ENCODE peak calls at places on chromosome 4, in six cellular contexts. M, V, T, L, K and N are unnamed samples.

GRCh38 chr4:125368684-125369083 is 53.9 kb downstream of the FAT4 start:
- DNase-seq in M (no peak), V (no peak), T (no peak), L (no peak), K (no peak), N (no peak)

GRCh38 chr4:33696066-33696465 is 2548.2 kb downstream of the ARAP2 start:
- DNase-seq in M (no peak), V (no peak), T (no peak), L (no peak), K (no peak), N (no peak)

GRCh38 chr4:53196872-53197759 is 168.7 kb downstream of the SCFD2 start:
- DNase-seq in M (peak), V (no peak), T (peak), L (peak), K (peak), N (peak)

GRCh38 chr4:13956947-13957346 is 329.4 kb upstream of the BOD1L1 start:
- DNase-seq in M (no peak), V (no peak), T (no peak), L (no peak), K (no peak), N (no peak)

GRCh38 chr4:95410387-95411005 is 138.3 kb downstream of the UNC5C start:
- DNase-seq in M (no peak), V (no peak), T (no peak), L (no peak), K (no peak), N (no peak)

GRCh38 chr4:163493643-163494359 is 689 bp upstream of the TMA16 start:
- DNase-seq in M (no peak), V (no peak), T (no peak), L (no peak), K (no peak), N (no peak)

GRCh38 chr4:100099746-100100145 is 90.5 kb downstream of the DDIT4L start:
- DNase-seq in M (no peak), V (no peak), T (no peak), L (no peak), K (no peak), N (no peak)

GRCh38 chr4:113057891-113058290 is 8.4 kb downstream of the ANK2 start:
- DNase-seq in M (no peak), V (no peak), T (no peak), L (no peak), K (peak), N (no peak)

GRCh38 chr4:146235654-146236570 is 21.6 kb downstream of the REELD1 start:
- DNase-seq in M (no peak), V (no peak), T (no peak), L (no peak), K (no peak), N (no peak)

GRCh38 chr4:139144161-139144859 is 32.7 kb downstream of the ELF2 start:
- DNase-seq in M (no peak), V (no peak), T (no peak), L (no peak), K (no peak), N (no peak)

GRCh38 chr4:152079543-152080293 is 318.9 kb upstream of the GATB start:
- DNase-seq in M (no peak), V (peak), T (no peak), L (no peak), K (no peak), N (no peak)

GRCh38 chr4:71559957-71560541 is 221.2 kb downstream of the SLC4A4 start:
- DNase-seq in M (no peak), V (no peak), T (no peak), L (no peak), K (no peak), N (no peak)

GRCh38 chr4:87525636-87526035 is 3.5 kb downstream of the SPARCL1 start:
- DNase-seq in M (no peak), V (no peak), T (no peak), L (no peak), K (no peak), N (no peak)

GRCh38 chr4:87527446-87528240 is 1.5 kb downstream of the SPARCL1 start:
- DNase-seq in M (no peak), V (no peak), T (no peak), L (no peak), K (no peak), N (no peak)

GRCh38 chr4:87523307-87523706 is 5.9 kb downstream of the SPARCL1 start:
- DNase-seq in M (no peak), V (no peak), T (no peak), L (no peak), K (no peak), N (no peak)

GRCh38 chr4:87521757-87522374 is 7.3 kb downstream of the SPARCL1 start:
- DNase-seq in M (no peak), V (no peak), T (no peak), L (no peak), K (peak), N (no peak)

GRCh38 chr4:87524456-87524855 is 4.7 kb downstream of the SPARCL1 start:
- DNase-seq in M (no peak), V (no peak), T (no peak), L (no peak), K (no peak), N (no peak)
- H3K4me3 ChIP-seq in M (no peak), V (no peak), T (no peak), L (no peak), K (no peak), N (no peak)

GRCh38 chr4:37759833-37760232 is 66.7 kb upstream of the PGM2 start:
- DNase-seq in M (no peak), V (no peak), T (no peak), L (no peak), K (no peak), N (no peak)
- TF ChIP-seq ZNF274 in M (no peak), V (no peak), T (no peak), L (no peak), K (no peak), N (no peak)

GRCh38 chr4:76035799-76036389 is at the start of gene CXCL11:
- DNase-seq in M (no peak), V (no peak), T (no peak), L (no peak), K (no peak), N (no peak)
- H3K4me3 ChIP-seq in M (no peak), V (no peak), T (no peak), L (no peak), K (no peak), N (no peak)

GRCh38 chr4:39047691-39048090 is 14.3 kb upstream of the KLHL5 start:
- DNase-seq in M (no peak), V (no peak), T (no peak), L (no peak), K (no peak), N (no peak)
- TF ChIP-seq ZNF274 in M (no peak), V (no peak), T (no peak), L (no peak), K (no peak), N (no peak)

DNA sequence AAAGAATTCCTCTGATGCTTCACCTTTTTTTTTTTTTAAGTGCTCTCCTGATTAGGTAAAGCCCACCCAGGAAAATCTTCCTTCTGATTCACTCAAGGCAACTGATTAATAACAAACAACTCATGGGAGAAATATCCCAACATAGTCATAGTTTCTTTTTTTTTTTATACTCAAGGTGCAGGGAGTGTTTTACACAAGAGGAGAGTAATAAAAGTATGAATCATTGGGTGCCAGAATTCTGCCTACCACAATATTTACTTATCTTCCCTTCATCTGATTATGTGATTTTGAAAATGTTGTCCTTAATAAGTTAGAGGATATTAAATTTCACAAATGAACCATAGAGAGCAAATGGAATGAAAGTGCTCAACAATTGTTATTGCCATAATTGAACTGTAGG is 329.9 kb downstream of the TECRL start:
- DNase-seq in M (no peak), V (no peak), T (no peak), L (no peak), K (no peak), N (no peak)
- H3K4me3 ChIP-seq in M (no peak), V (no peak), T (no peak), L (no peak), K (no peak), N (no peak)

DNA sequence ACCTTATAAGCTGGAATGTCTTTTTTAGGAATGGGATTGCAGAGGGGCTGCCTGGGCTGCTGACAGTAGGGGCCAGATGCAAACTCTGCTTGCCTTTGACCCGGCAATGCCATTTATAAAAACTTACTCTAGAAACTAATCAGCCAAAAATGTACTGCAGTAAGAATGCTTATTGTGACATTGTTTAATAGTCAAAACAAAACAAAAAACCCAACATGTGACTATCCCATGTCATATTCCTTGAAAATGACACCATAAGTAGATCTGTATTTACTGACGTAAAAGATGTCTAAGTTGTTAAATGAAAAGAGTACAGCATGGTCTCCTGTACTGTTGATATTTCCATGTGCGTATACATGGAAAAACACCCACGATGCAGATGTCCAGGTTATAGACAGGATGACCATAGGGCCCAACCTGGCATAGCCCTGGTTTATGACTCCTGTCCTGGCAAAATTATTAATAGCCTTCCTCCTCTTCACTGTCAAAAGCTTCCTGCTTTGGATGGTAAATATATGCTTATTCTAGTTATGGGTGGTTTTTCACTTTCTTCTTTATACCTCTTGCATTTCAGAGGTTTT is 138.9 kb downstream of the PTTG2 start:
- DNase-seq in M (no peak), V (no peak), T (no peak), L (no peak), K (no peak), N (no peak)
- TF ChIP-seq ZNF274 in M (no peak), V (no peak), T (no peak), L (no peak), K (no peak), N (no peak)

GRCh38 chr4:167274346-167274745 is 40.1 kb upstream of the SPOCK3 start:
- DNase-seq in M (no peak), V (no peak), T (no peak), L (no peak), K (no peak), N (no peak)
- H3K4me3 ChIP-seq in M (no peak), V (no peak), T (no peak), L (no peak), K (no peak), N (no peak)

GRCh38 chr4:129355529-129355928 is 259.6 kb downstream of the C4orf33 start:
- DNase-seq in M (no peak), V (no peak), T (no peak), L (no peak), K (no peak), N (no peak)
- TF ChIP-seq ZNF274 in M (no peak), V (no peak), T (no peak), L (no peak), K (no peak), N (no peak)

GRCh38 chr4:30717208-30718020 is 2.8 kb upstream of the PCDH7 start:
- DNase-seq in M (no peak), V (peak), T (no peak), L (no peak), K (no peak), N (peak)
- H3K4me3 ChIP-seq in M (peak), V (peak), T (no peak), L (no peak), K (no peak), N (peak)